ENCODE peak calls at places on chromosomes 5 and 9, in four cellular contexts. E, O, H and D are unnamed samples.

GRCh38 chr5:10233505-10233904 is 16.2 kb downstream of the ATPSCKMT start:
- DNase-seq in E (peak; percentile 95), O (no peak), H (peak; percentile 93), D (peak; percentile 73)

GRCh38 chr5:99320461-99320860 is 391.7 kb upstream of the CHD1 start:
- DNase-seq in E (no peak), O (no peak), H (no peak), D (no peak)

GRCh38 chr9:123003467-123003866 is 30.0 kb upstream of the GPR21 start:
- DNase-seq in H (no peak), O (no peak), E (peak; percentile 54), D (peak; percentile 49)

GRCh38 chr5:158326241-158326640 is 467.3 kb upstream of the CLINT1 start:
- DNase-seq in O (no peak), E (no peak), H (no peak), D (no peak)

GRCh38 chr5:59709833-59710232 is 183.7 kb downstream of the PDE4D start:
- DNase-seq in H (peak; percentile 29), O (no peak), E (peak; percentile 83), D (peak; percentile 87)

GRCh38 chr9:128917151-128917849 is 3.5 kb upstream of the PHYHD1 start:
- DNase-seq in H (no peak), E (peak; percentile 76), O (peak; percentile 70), D (peak; percentile 78)

GRCh38 chr9:133107961-133108793 is 12.9 kb downstream of the RALGDS start:
- DNase-seq in H (no peak), E (no peak), O (no peak), D (no peak)

GRCh38 chr5:66469684-66470083 is 126.5 kb upstream of the MAST4 start:
- DNase-seq in H (no peak), E (peak; percentile 5), O (no peak), D (no peak)

GRCh38 chr5:132438931-132439330 is 51.6 kb downstream of the IRF1 start:
- DNase-seq in E (no peak), H (no peak), O (no peak), D (no peak)

GRCh38 chr5:139847790-139848507 is 52.3 kb downstream of the PSD2 start:
- DNase-seq in O (peak; percentile 65), E (peak; percentile 8), H (no peak), D (peak; percentile 74)

GRCh38 chr5:122101636-122102285 is 23.7 kb upstream of the LOX start:
- DNase-seq in O (no peak), E (peak; percentile 80), H (peak; percentile 61), D (peak; percentile 78)

GRCh38 chr5:32563614-32564013 is 21.7 kb upstream of the SUB1 start:
- DNase-seq in H (no peak), E (no peak), O (no peak), D (no peak)

GRCh38 chr9:136079916-136080246 is 15.2 kb downstream of the NACC2 start:
- DNase-seq in H (peak; percentile 57), O (no peak), E (no peak), D (no peak)

GRCh38 chr5:171673840-171674239 is 111.8 kb upstream of the SMIM23 start:
- DNase-seq in O (no peak), H (no peak), E (no peak), D (no peak)

GRCh38 chr5:132190161-132190817 is 37.4 kb downstream of the P4HA2 start:
- DNase-seq in O (peak; percentile 67), H (peak; percentile 81), E (peak; percentile 79), D (peak; percentile 85)

GRCh38 chr9:33931326-33931725 is 114.4 kb downstream of the UBE2R2 start:
- DNase-seq in H (no peak), O (no peak), E (no peak), D (no peak)

GRCh38 chr9:130713286-130713975 is 19.9 kb downstream of the EXOSC2 start:
- DNase-seq in H (no peak), E (peak; percentile 32), O (no peak), D (peak; percentile 62)

GRCh38 chr5:109455598-109456096 is 45.9 kb upstream of the PJA2 start:
- DNase-seq in H (peak; percentile 96), O (no peak), E (peak; percentile 98), D (peak; percentile 97)

GRCh38 chr5:1663186-1663585 is 136.5 kb downstream of the MRPL36 start:
- DNase-seq in O (no peak), E (no peak), H (no peak), D (no peak)

GRCh38 chr5:177133845-177134652 is 476 bp downstream of the NSD1 start:
- DNase-seq in O (peak; percentile 49), E (peak; percentile 58), H (no peak), D (peak; percentile 62)

GRCh38 chr5:158451203-158451982 is 592.4 kb upstream of the CLINT1 start:
- DNase-seq in O (no peak), H (peak; percentile 62), E (peak; percentile 83), D (no peak)

GRCh38 chr5:56080375-56081052 is 85.8 kb upstream of the IL6ST start:
- DNase-seq in O (no peak), H (no peak), E (no peak), D (no peak)

GRCh38 chr5:112534564-112534963 is 115.5 kb upstream of the EPB41L4A start:
- DNase-seq in O (peak; percentile 66), H (no peak), E (no peak), D (no peak)

GRCh38 chr5:111530298-111530740 is 18.0 kb upstream of the STARD4 start:
- DNase-seq in O (no peak), H (peak; percentile 91), E (peak; percentile 68), D (peak; percentile 84)

GRCh38 chr5:134226441-134227192 is 744 bp upstream of the PPP2CA start:
- DNase-seq in E (no peak), O (no peak), H (no peak), D (peak; percentile 23)

GRCh38 chr9:35658894-35659220 is 765 bp downstream of the CCDC107 start:
- DNase-seq in E (peak; percentile 64), H (peak; percentile 53), O (no peak), D (peak; percentile 58)

GRCh38 chr9:99722852-99723251 is 98.8 kb upstream of the NR4A3 start:
- DNase-seq in O (no peak), H (no peak), E (no peak), D (no peak)

GRCh38 chr5:173395257-173395932 is 67.2 kb upstream of the STC2 start:
- DNase-seq in H (peak; percentile 26), O (no peak), E (peak; percentile 55), D (peak; percentile 32)

GRCh38 chr9:135130266-135130976 is 43.0 kb downstream of the OLFM1 start:
- DNase-seq in E (no peak), H (peak; percentile 98), O (no peak), D (peak; percentile 51)

GRCh38 chr5:132300572-132301340 is 6.6 kb downstream of the SLC22A4 start:
- DNase-seq in E (no peak), O (no peak), H (no peak), D (no peak)

GRCh38 chr5:180595381-180596114 is 4.2 kb upstream of the SCGB3A1 start:
- DNase-seq in O (no peak), H (no peak), E (no peak), D (no peak)

GRCh38 chr5:154077692-154078091 is 38.9 kb downstream of the MFAP3 start:
- DNase-seq in O (no peak), E (peak; percentile 51), H (peak; percentile 38), D (no peak)

GRCh38 chr5:96869372-96869641 is 7.0 kb upstream of the ERAP2 start:
- DNase-seq in E (no peak), H (no peak), O (no peak), D (no peak)

GRCh38 chr5:135964670-135965320 is 10.0 kb upstream of the LECT2 start:
- DNase-seq in E (no peak), O (no peak), H (no peak), D (no peak)

GRCh38 chr9:71769175-71770165 is 1.2 kb upstream of the CEMIP2 start:
- DNase-seq in E (peak; percentile 35), H (peak; percentile 52), O (peak; percentile 59), D (peak; percentile 40)

GRCh38 chr9:942805-943580 is 33.5 kb upstream of the DMRT3 start:
- DNase-seq in O (no peak), H (no peak), E (no peak), D (no peak)